ENCODE peak calls at places on chromosomes 12 and 14, in seven cellular contexts. W is GM23338; H is tibial artery; B is CD8-positive, alpha-beta T cell; U is Jurkat, Clone E6-1; O is astrocyte of the spinal cord; G is NB4. I is an unnamed sample.

GRCh38 chr12:130602251-130602650 is 113.8 kb downstream of the RIMBP2 start:
- DNase-seq in O (no peak), U (no peak), H (no peak), G (no peak), B (no peak), W (no peak), I (no peak)

GRCh38 chr14:50741571-50741970 is 73.5 kb upstream of the SAV1 start:
- DNase-seq in G (no peak), U (no peak), W (no peak), O (peak; percentile 59), H (no peak), B (no peak), I (peak; percentile 67)

GRCh38 chr12:111268738-111269572 is 99.9 kb downstream of the PHETA1 start:
- DNase-seq in H (no peak), W (peak; percentile 71), B (peak; percentile 1), G (peak; percentile 67), O (no peak), U (peak; percentile 6), I (peak; percentile 30)

GRCh38 chr12:132424118-132424438 is 65.9 kb upstream of the FBRSL1 start:
- DNase-seq in O (no peak), W (no peak), B (no peak), G (no peak), H (no peak), U (no peak), I (no peak)

GRCh38 chr12:29238822-29239291 is 89.8 kb downstream of the FAR2 start:
- DNase-seq in G (no peak), B (no peak), O (peak; percentile 47), H (no peak), U (no peak), W (no peak), I (no peak)

GRCh38 chr14:75879031-75879430 is 102.8 kb downstream of the TGFB3 start:
- DNase-seq in W (no peak), H (no peak), O (peak; percentile 89), B (no peak), G (no peak), U (no peak), I (peak; percentile 16)

GRCh38 chr12:125188912-125189881 is 124.0 kb downstream of the AACS start:
- DNase-seq in G (no peak), B (no peak), H (no peak), U (no peak), W (no peak), O (no peak), I (no peak)

GRCh38 chr12:30794591-30795409 is 40.0 kb upstream of the CAPRIN2 start:
- DNase-seq in U (no peak), W (peak; percentile 77), H (peak; percentile 25), B (no peak), O (peak; percentile 97), G (peak; percentile 95), I (no peak)

GRCh38 chr12:47997321-47997720 is 7.0 kb downstream of the COL2A1 start:
- DNase-seq in W (no peak), U (no peak), O (no peak), G (no peak), H (no peak), B (no peak), I (no peak)

GRCh38 chr14:103142031-103142430 is 18.8 kb downstream of the TNFAIP2 start:
- DNase-seq in H (no peak), B (no peak), W (no peak), U (no peak), G (no peak), O (no peak), I (no peak)

GRCh38 chr12:121214855-121215745 is 5.2 kb downstream of the P2RX4 start:
- DNase-seq in H (peak; percentile 28), G (peak; percentile 76), O (peak; percentile 76), W (no peak), B (no peak), U (no peak), I (peak; percentile 40)

GRCh38 chr12:86186449-86186848 is 69.7 kb downstream of the MGAT4C start:
- DNase-seq in H (no peak), B (no peak), U (peak; percentile 14), O (no peak), G (peak; percentile 27), W (peak; percentile 13), I (peak; percentile 0)

GRCh38 chr14:99035712-99036593 is 236.0 kb downstream of the BCL11B start:
- DNase-seq in W (peak; percentile 82), O (peak; percentile 95), H (peak; percentile 95), G (peak; percentile 70), U (no peak), B (no peak), I (no peak)

GRCh38 chr14:74562515-74563232 is 49.4 kb downstream of the LTBP2 start:
- DNase-seq in W (peak; percentile 68), O (peak; percentile 33), B (no peak), G (no peak), H (no peak), U (no peak), I (no peak)

GRCh38 chr14:93009471-93010117 is 86.6 kb downstream of the CHGA start:
- DNase-seq in B (no peak), G (no peak), H (peak; percentile 27), U (no peak), W (no peak), O (no peak), I (no peak)

GRCh38 chr12:57148469-57149308 is 1.3 kb upstream of the LRP1-AS start:
- DNase-seq in H (peak; percentile 87), W (no peak), G (peak; percentile 85), B (no peak), U (no peak), O (no peak), I (no peak)

GRCh38 chr14:52563120-52563519 is 10.5 kb downstream of the GPR137C start:
- DNase-seq in O (peak; percentile 46), H (no peak), U (no peak), G (peak; percentile 4), W (no peak), B (no peak), I (no peak)

DNA sequence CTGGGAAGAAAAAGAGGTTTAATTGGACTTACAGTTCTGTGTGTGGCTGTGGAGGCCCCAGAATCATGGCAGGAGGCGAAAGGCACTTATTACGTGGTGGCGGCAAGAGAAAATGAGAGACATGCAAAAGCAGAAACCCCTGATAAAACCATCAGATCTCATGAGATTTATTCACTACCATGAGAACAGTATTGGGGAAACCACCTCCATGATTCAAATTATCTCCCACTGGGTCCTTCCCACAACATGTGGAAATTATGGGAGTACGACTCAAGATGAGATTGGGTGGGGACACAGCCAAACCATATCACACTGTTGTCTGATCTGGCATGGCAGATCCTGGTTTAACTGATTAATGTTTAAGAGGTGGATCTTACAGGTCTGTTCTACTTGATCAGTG is 5.5 kb downstream of the DDX47 start:
- DNase-seq in O (no peak), W (no peak), G (no peak), B (no peak), U (no peak), H (no peak), I (no peak)
- H3K4me3 ChIP-seq in O (no peak overlapping the region), W (no peak overlapping the region), G (no peak overlapping the region), B (no peak overlapping the region), U (no peak overlapping the region), H (no peak overlapping the region), I (no peak overlapping the region)

GRCh38 chr14:72515779-72516770 is 377.8 kb downstream of the DPF3 start:
- DNase-seq in W (peak; percentile 11), U (no peak), O (peak; percentile 64), B (no peak), G (peak; percentile 22), H (no peak), I (peak; percentile 15)
- H3K4me3 ChIP-seq in W (no peak overlapping the region), U (no peak overlapping the region), O (no peak overlapping the region), B (no peak overlapping the region), G (no peak overlapping the region), H (no peak overlapping the region), I (no peak overlapping the region)

DNA sequence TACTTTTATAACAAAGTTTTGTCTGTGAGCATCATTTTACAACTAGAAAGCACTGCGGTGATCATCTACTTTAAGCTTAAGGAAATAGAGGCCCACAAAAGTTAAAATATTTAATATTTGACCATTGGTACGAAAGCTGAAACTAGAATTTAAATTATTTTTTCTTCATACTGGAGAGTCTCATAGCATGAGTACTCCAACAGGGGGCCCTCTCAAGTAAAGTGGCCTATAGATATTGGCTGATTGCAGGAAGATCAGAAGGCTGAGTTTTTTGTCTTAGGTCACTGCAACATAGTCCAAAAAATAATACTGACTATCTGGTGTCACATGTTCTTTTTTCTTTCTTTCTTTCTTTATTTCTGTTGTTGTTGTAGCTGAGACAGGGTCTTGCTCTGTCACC is 75.3 kb upstream of the ZDHHC17 start:
- DNase-seq in O (no peak), B (no peak), W (peak; percentile 49), G (peak; percentile 40), H (no peak), U (no peak), I (peak; percentile 10)
- H3K4me3 ChIP-seq in O (no peak overlapping the region), B (no peak overlapping the region), W (no peak overlapping the region), G (no peak overlapping the region), H (no peak overlapping the region), U (no peak overlapping the region), I (no peak overlapping the region)

DNA sequence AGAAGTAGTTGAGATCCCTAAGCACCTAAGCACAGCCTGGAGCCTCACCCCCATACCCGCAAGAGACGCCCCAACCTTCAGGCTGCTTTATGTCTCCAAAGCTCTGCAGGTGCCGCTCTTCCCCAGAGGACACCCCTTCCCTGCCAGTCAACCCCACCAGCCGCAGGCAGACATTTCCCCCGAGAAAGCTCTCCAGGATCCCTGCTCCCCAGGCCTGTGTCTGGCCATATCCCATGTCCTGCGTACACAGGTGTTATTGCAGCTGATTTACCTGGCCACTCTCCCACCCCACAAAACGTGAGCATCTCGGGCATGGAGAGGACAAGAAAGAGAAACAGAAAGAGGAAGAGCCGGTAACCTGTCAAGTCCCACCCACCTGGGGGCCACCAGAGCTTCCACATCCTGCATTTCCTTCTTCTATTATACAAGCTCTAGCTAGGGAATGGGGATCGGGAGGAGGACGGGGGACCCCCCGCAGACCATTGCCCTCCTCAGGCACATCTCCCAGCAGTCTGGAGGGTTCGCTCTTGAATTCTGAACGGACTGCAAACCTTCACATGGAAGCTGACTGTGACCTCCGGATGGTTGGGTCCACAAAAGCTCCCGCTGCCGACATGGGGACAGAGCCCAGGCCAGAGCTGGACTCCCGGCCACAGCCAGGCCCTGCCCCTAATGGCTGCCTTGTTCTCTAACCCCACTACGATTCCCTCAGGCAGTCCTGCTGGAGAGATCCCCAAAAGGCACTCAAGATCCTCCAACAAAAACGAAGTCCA is 17.6 kb downstream of the CCDC88C start:
- DNase-seq in W (peak; percentile 60), O (no peak), H (no peak), B (no peak), G (no peak), U (no peak), I (peak; percentile 55)
- H3K4me3 ChIP-seq in W (peak overlapping the region; percentile 20), O (no peak overlapping the region), H (no peak overlapping the region), B (peak overlapping the region; percentile 81), G (no peak overlapping the region), U (peak overlapping the region; percentile 45), I (peak overlapping the region; percentile 76)

GRCh38 chr12:5017638-5018348 is 25.9 kb upstream of the KCNA5 start:
- DNase-seq in W (peak; percentile 35), B (no peak), O (no peak), U (no peak), H (no peak), G (no peak), I (no peak)
- H3K4me3 ChIP-seq in W (no peak overlapping the region), B (no peak overlapping the region), O (no peak overlapping the region), U (no peak overlapping the region), H (no peak overlapping the region), G (no peak overlapping the region), I (no peak overlapping the region)

DNA sequence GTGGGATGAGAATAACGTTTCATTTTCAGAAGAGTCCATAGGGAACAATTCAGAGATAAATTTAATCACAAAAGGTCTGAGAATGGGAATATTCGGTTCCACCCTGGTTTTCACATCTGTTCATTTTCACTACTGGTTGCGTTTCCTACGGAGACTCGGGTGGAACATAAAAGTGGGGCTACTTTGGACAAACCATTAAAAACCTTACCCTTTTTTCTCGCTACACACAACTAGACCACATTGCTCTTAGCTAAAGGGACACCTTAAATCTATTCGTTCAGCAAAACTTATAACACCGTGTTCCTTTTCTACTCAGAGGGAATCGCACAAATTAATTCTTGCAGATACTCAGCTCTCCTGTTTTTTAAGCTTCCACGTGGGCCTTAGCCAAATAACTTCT is 1.0 kb upstream of the SUDS3 start:
- DNase-seq in U (no peak), O (no peak), B (no peak), H (no peak), W (no peak), G (no peak), I (no peak)
- H3K4me3 ChIP-seq in U (no peak overlapping the region), O (no peak overlapping the region), B (peak overlapping the region; percentile 75), H (peak overlapping the region; percentile 86), W (peak overlapping the region; percentile 79), G (peak overlapping the region; percentile 92), I (no peak overlapping the region)

I was measured in GM12865.